ENCODE peak calls at places on chromosomes 3 and 15, in five cellular contexts. E is mesendoderm, C is SJSA1, Q is cardiac fibroblast, Y is NCI-H1092. S is an unnamed sample.

GRCh38 chr3:58536501-58537411 is at the start of gene ACOX2:
- DNase-seq in E (no peak), C (no peak), Q (peak; percentile 60), Y (peak; percentile 26), S (peak; percentile 67)

GRCh38 chr3:42036483-42036823 is 54.7 kb upstream of the TRAK1 start:
- DNase-seq in E (peak; percentile 91), C (peak; percentile 67), Q (peak; percentile 95), Y (no peak), S (no peak)

GRCh38 chr3:37852097-37852496 is 9.6 kb upstream of the CTDSPL start:
- DNase-seq in E (no peak), C (no peak), Q (peak; percentile 81), Y (no peak), S (no peak)

GRCh38 chr3:28916713-28917499 is 364.0 kb upstream of the RBMS3 start:
- DNase-seq in E (peak; percentile 71), C (peak; percentile 53), Q (peak; percentile 86), Y (no peak), S (peak; percentile 16)

GRCh38 chr3:66405701-66406091 is 95.1 kb downstream of the LRIG1 start:
- DNase-seq in E (peak; percentile 42), C (peak; percentile 61), Q (peak; percentile 82), Y (no peak), S (no peak)

GRCh38 chr15:69999392-70000085 is 98.2 kb downstream of the TLE3 start:
- DNase-seq in E (no peak), C (no peak), Q (no peak), Y (no peak), S (no peak)

GRCh38 chr3:117234321-117234720 is 524.7 kb downstream of the TUSC7 start:
- DNase-seq in E (no peak), C (no peak), Q (no peak), Y (no peak), S (no peak)

GRCh38 chr3:72549819-72550581 is 298.2 kb downstream of the SHQ1 start:
- DNase-seq in E (no peak), C (no peak), Q (no peak), Y (no peak), S (no peak)

GRCh38 chr3:33256249-33256648 is 21.0 kb upstream of the FBXL2 start:
- DNase-seq in E (no peak), C (no peak), Q (no peak), Y (no peak), S (no peak)

GRCh38 chr3:43926073-43926472 is 235.3 kb downstream of the ABHD5 start:
- DNase-seq in E (peak; percentile 51), C (no peak), Q (no peak), Y (no peak), S (no peak)

GRCh38 chr15:46091860-46092450 is 457.1 kb downstream of the SQOR start:
- DNase-seq in E (peak; percentile 73), C (no peak), Q (peak; percentile 66), Y (peak; percentile 35), S (peak; percentile 59)

GRCh38 chr3:31581660-31582059 is 48.9 kb downstream of the STT3B start:
- DNase-seq in E (no peak), C (no peak), Q (peak; percentile 59), Y (no peak), S (no peak)

GRCh38 chr15:37995461-37996347 is 61.3 kb downstream of the TMCO5A start:
- DNase-seq in E (peak; percentile 69), C (no peak), Q (peak; percentile 89), Y (no peak), S (peak; percentile 78)

GRCh38 chr15:67110958-67111864 is 45.8 kb downstream of the SMAD3 start:
- DNase-seq in E (no peak), C (no peak), Q (peak; percentile 59), Y (no peak), S (no peak)

GRCh38 chr3:184050217-184050847 is 2.5 kb upstream of the HTR3C start:
- DNase-seq in E (no peak), C (no peak), Q (no peak), Y (no peak), S (no peak)

GRCh38 chr3:112649478-112649735 is 8.5 kb upstream of the CCDC80 start:
- DNase-seq in E (no peak), C (no peak), Q (peak; percentile 46), Y (no peak), S (no peak)

GRCh38 chr3:88462241-88462640 is 312.5 kb downstream of the C3orf38 start:
- DNase-seq in E (no peak), C (no peak), Q (peak; percentile 30), Y (no peak), S (no peak)

GRCh38 chr15:66928101-66928500 is 137.3 kb upstream of the SMAD3 start:
- DNase-seq in E (peak; percentile 87), C (no peak), Q (no peak), Y (no peak), S (no peak)

GRCh38 chr3:131728898-131729297 is 226.1 kb upstream of the MRPL3 start:
- DNase-seq in E (peak; percentile 18), C (no peak), Q (peak; percentile 27), Y (no peak), S (no peak)

GRCh38 chr15:49889525-49889924 is 229.5 kb downstream of the ATP8B4 start:
- DNase-seq in E (no peak), C (no peak), Q (no peak), Y (no peak), S (no peak)

GRCh38 chr3:78908236-78908635 is 859.6 kb downstream of the ROBO1 start:
- DNase-seq in E (no peak), C (no peak), Q (peak; percentile 52), Y (no peak), S (no peak)

GRCh38 chr3:5202267-5202666 is 14.8 kb downstream of the EDEM1 start:
- DNase-seq in E (no peak), C (no peak), Q (peak; percentile 81), Y (no peak), S (no peak)

GRCh38 chr15:66220587-66220986 is 33.0 kb downstream of the MEGF11 start:
- DNase-seq in E (no peak), C (no peak), Q (no peak), Y (no peak), S (no peak)

GRCh38 chr15:94265009-94265408 is 33.6 kb downstream of the MCTP2 start:
- DNase-seq in E (no peak), C (no peak), Q (no peak), Y (no peak), S (no peak)

GRCh38 chr15:90219421-90220141 is 14.2 kb downstream of the CIB1 start:
- DNase-seq in E (peak; percentile 52), C (peak; percentile 66), Q (peak; percentile 23), Y (no peak), S (no peak)

GRCh38 chr3:139312959-139313358 is 30.9 kb upstream of the MRPS22 start:
- DNase-seq in E (peak; percentile 72), C (no peak), Q (peak; percentile 22), Y (no peak), S (no peak)

GRCh38 chr3:61561374-61562041 is at the start of gene PTPRG:
- DNase-seq in E (peak; percentile 96), C (peak; percentile 81), Q (peak; percentile 94), Y (peak; percentile 82), S (peak; percentile 88)

GRCh38 chr3:136120373-136121348 is 75.5 kb downstream of the MSL2 start:
- DNase-seq in E (no peak), C (no peak), Q (no peak), Y (no peak), S (no peak)

GRCh38 chr3:100185847-100186246 is 71.5 kb upstream of the FILIP1L start:
- DNase-seq in E (no peak), C (no peak), Q (no peak), Y (no peak), S (no peak)

GRCh38 chr3:53570709-53571108 is 76.3 kb downstream of the CACNA1D start:
- DNase-seq in E (no peak), C (no peak), Q (peak; percentile 2), Y (no peak), S (no peak)

GRCh38 chr15:90022905-90023700 is 22.0 kb downstream of the ZNF710 start:
- DNase-seq in E (no peak), C (no peak), Q (no peak), Y (no peak), S (no peak)

GRCh38 chr3:21158801-21159564 is 592.0 kb downstream of the ZNF385D start:
- DNase-seq in E (no peak), C (no peak), Q (peak; percentile 31), Y (no peak), S (no peak)